ENCODE peak calls at places on chromosome 15, in four cellular contexts. Z is GM12891, R is body of pancreas, A is stomach. H is an unnamed sample.

GRCh38 chr15:85624241-85624855 is 170.4 kb downstream of the KLHL25 start:
- DNase-seq in A (no peak), R (no peak), Z (no peak), H (no peak)

GRCh38 chr15:90188914-90189748 is 12.0 kb upstream of the SEMA4B start:
- DNase-seq in Z (no peak), R (no peak), A (no peak), H (no peak)

GRCh38 chr15:68812069-68812468 is 8.6 kb downstream of the ANP32A start:
- DNase-seq in Z (no peak), A (no peak), R (no peak), H (no peak)

GRCh38 chr15:68816795-68817303 is 3.8 kb downstream of the ANP32A start:
- DNase-seq in A (no peak), Z (no peak), R (peak), H (no peak)

GRCh38 chr15:46111730-46112129 is 476.9 kb downstream of the SQOR start:
- DNase-seq in A (peak), Z (no peak), R (no peak), H (no peak)

GRCh38 chr15:51087513-51087912 is 7.2 kb downstream of the TNFAIP8L3 start:
- DNase-seq in Z (no peak), A (no peak), R (no peak), H (no peak)

GRCh38 chr15:51274956-51275355 is 63.4 kb downstream of the CYP19A1 start:
- DNase-seq in Z (no peak), R (no peak), A (no peak), H (no peak)

GRCh38 chr15:57340673-57341259 is 35.5 kb upstream of the CGNL1 start:
- DNase-seq in A (peak), R (peak), Z (peak), H (peak)

GRCh38 chr15:59174846-59175831 is 31.5 kb upstream of the LDHAL6B start:
- DNase-seq in Z (peak), R (peak), A (peak), H (no peak)

GRCh38 chr15:74873756-74874424 is 725 bp upstream of the SCAMP2 start:
- DNase-seq in R (peak), A (no peak), Z (no peak), H (no peak)

GRCh38 chr15:94098877-94099606 is 132.3 kb upstream of the MCTP2 start:
- DNase-seq in A (no peak), Z (no peak), R (no peak), H (no peak)
- TF ChIP-seq POLR2A in A (no peak), Z (no peak), R (no peak), H (no peak)

GRCh38 chr15:73700041-73700842 is 16.1 kb downstream of the CD276 start:
- DNase-seq in Z (peak), R (peak), A (peak), H (peak)
- TF ChIP-seq POLR2A in Z (no peak), R (no peak), A (no peak), H (no peak)

DNA sequence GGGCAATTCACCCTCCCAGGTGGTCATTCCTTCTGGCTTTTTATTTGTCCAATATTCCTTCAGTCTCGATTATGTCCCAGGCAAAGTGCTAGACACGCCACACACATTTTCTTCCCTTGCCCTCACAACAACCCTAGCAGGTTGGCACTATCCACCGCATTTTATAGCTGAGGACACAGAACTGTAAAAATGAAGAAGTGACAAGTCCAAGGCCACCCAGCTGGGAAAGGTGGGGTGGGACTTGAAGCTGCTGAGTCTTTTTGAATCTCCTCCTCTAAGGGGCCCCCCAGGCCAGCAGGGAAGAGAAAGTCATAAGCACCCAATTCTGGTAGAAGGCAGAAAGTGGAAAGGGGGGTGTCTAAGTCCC is 60.6 kb downstream of the CEMIP start:
- DNase-seq in A (no peak), Z (no peak), R (no peak), H (no peak)
- TF ChIP-seq POLR2A in A (no peak), Z (no peak), R (no peak), H (no peak)

GRCh38 chr15:88467073-88467934 is at the start of the genes MRPL46 and MRPS11:
- DNase-seq in R (peak), A (peak), Z (peak), H (peak)

GRCh38 chr15:88469321-88469720 is 1.8 kb downstream of the MRPS11 start:
- DNase-seq in A (no peak), Z (no peak), R (no peak), H (no peak)

GRCh38 chr15:88463870-88464532 is 3.2 kb downstream of the MRPL46 start:
- DNase-seq in Z (no peak), R (no peak), A (no peak), H (no peak)

GRCh38 chr15:88467935-88468528 is 524 bp downstream of the MRPS11 start:
- DNase-seq in Z (no peak), R (no peak), A (no peak), H (no peak)

DNA sequence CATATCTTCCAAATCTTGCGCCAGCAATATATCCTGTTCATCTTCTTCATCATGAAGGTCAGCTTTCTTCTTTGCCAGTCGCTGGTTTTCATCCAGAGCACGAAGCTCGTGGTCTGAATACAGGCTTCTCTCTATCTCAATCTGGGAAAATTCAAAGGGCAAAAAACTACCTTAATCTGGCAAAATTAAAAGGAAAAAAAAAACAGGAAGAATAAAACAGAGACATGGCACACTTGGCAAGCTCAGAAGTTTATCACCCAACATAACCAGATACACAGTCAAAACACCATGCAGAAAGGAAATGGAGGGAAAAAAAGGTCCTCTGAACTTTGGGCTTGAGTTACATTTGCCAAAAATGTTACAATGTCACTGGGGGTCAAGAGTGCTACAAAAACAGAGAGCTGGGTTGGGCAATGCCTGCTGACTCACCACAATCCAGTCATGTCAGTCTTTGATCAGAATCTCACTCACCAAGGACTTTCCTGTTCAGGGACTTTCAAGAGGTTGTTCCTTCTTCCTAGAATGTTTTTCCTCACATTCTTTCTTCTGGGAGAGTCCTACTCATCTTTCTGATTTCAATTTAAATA is 1.5 kb downstream of the MRPL46 start:
- DNase-seq in A (no peak), R (no peak), Z (no peak), H (no peak)
- TF ChIP-seq POLR2A in A (no peak), R (no peak), Z (no peak), H (no peak)

DNA sequence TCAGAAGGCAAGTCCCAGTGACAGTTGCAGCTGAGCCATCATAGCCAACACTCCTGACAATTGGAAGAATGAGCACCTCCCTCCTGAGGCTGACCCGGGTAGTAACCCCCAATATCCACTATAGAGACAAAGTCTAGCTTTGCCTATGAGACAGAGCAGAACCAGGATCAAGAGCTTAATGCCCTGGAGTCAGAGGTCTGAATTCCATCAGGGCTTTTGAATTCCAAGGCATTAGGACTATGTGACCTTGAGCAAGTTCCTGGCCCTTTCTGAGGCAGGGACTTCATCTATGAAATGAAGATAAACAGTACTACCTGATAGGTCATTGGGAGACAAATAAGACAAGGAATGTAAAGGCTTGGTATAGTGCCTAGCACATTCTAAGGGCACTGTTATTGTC is 3.1 kb upstream of the INAFM2 start:
- DNase-seq in Z (no peak), A (no peak), R (peak), H (no peak)
- TF ChIP-seq POLR2A in Z (no peak), A (no peak), R (no peak), H (no peak)

GRCh38 chr15:72201346-72202029 is 3.9 kb upstream of the GRAMD2A start:
- DNase-seq in Z (no peak), A (no peak), R (no peak), H (no peak)
- TF ChIP-seq POLR2A in Z (no peak), A (no peak), R (no peak), H (no peak)

GRCh38 chr15:42156266-42156922 is at the start of gene PLA2G4F:
- DNase-seq in A (peak), R (peak), Z (no peak), H (no peak)
- TF ChIP-seq POLR2A in A (no peak), R (peak), Z (no peak), H (no peak)

GRCh38 chr15:77481670-77482069 is 61.0 kb downstream of the HMG20A start:
- DNase-seq in Z (no peak), R (no peak), A (no peak), H (no peak)
- TF ChIP-seq POLR2A in Z (no peak), R (no peak), A (no peak), H (no peak)